ENCODE peak calls at places on chromosomes 2 and 18, in six cellular contexts. M is endodermal cell; G is GM06990; Z is RCC 7860; C is CD4-positive, alpha-beta memory T cell; K is NCI-H1105 treated with DMSO at 0.1 percent for 48 hours. Q is an unnamed sample.

GRCh38 chr2:124668161-124668560 is 643.1 kb downstream of the CNTNAP5 start:
- DNase-seq in M (no peak), G (no peak), Z (no peak), C (no peak), K (no peak), Q (no peak)

GRCh38 chr2:237944302-237944701 is 22.5 kb upstream of the UBE2F start:
- DNase-seq in M (no peak), G (no peak), Z (no peak), C (no peak), K (no peak), Q (no peak)

GRCh38 chr2:36322108-36322507 is 33.5 kb upstream of the CRIM1 start:
- DNase-seq in M (no peak), G (no peak), Z (peak), C (no peak), K (no peak), Q (no peak)

GRCh38 chr2:64348386-64349142 is 105.4 kb upstream of the LGALSL start:
- DNase-seq in M (no peak), G (no peak), Z (peak), C (no peak), K (no peak), Q (no peak)

GRCh38 chr18:49911414-49911813 is 98.1 kb upstream of the ACAA2 start:
- DNase-seq in M (peak), G (no peak), Z (no peak), C (no peak), K (peak), Q (no peak)

GRCh38 chr2:214765180-214765579 is 44.3 kb downstream of the BARD1 start:
- DNase-seq in M (no peak), G (no peak), Z (no peak), C (no peak), K (no peak), Q (no peak)

GRCh38 chr2:142174176-142174575 is 43.4 kb upstream of the LRP1B start:
- DNase-seq in M (no peak), G (no peak), Z (no peak), C (no peak), K (no peak), Q (no peak)

GRCh38 chr18:13137041-13137938 is 81.3 kb upstream of the LDLRAD4 start:
- DNase-seq in M (no peak), G (peak), Z (no peak), C (peak), K (no peak), Q (peak)

GRCh38 chr2:148817210-148817708 is 57.8 kb upstream of the KIF5C start:
- DNase-seq in M (peak), G (no peak), Z (no peak), C (no peak), K (peak), Q (no peak)

GRCh38 chr2:240568678-240569522 is 616 bp downstream of the RNPEPL1 start:
- DNase-seq in M (peak), G (peak), Z (peak), C (peak), K (peak), Q (no peak)

GRCh38 chr2:157874997-157875719 is 972 bp downstream of the ACVR1 start:
- DNase-seq in M (peak), G (no peak), Z (no peak), C (peak), K (peak), Q (no peak)

GRCh38 chr2:109046925-109047508 is 58.0 kb upstream of the EDAR start:
- DNase-seq in M (no peak), G (peak), Z (no peak), C (no peak), K (no peak), Q (no peak)

GRCh38 chr2:134795765-134796164 is 42.7 kb upstream of the ACMSD start:
- DNase-seq in M (no peak), G (no peak), Z (no peak), C (no peak), K (no peak), Q (no peak)

GRCh38 chr18:78736015-78736690 is 243.5 kb upstream of the SALL3 start:
- DNase-seq in M (no peak), G (no peak), Z (no peak), C (no peak), K (no peak), Q (no peak)

GRCh38 chr18:51623653-51624052 is 426.2 kb upstream of the MEX3C start:
- DNase-seq in M (no peak), G (no peak), Z (no peak), C (no peak), K (no peak), Q (no peak)

GRCh38 chr2:199459286-199460100 is 1.8 kb upstream of the SATB2 start:
- DNase-seq in M (peak), G (peak), Z (peak), C (peak), K (peak), Q (peak)

GRCh38 chr2:237167934-237168333 is 82.2 kb downstream of the COPS8 start:
- DNase-seq in M (no peak), G (no peak), Z (no peak), C (no peak), K (no peak), Q (no peak)

GRCh38 chr2:145185696-145186095 is 665.8 kb upstream of the ZEB2 start:
- DNase-seq in M (no peak), G (no peak), Z (no peak), C (no peak), K (no peak), Q (no peak)

GRCh38 chr2:144510206-144510991 is 9.5 kb downstream of the ZEB2 start:
- DNase-seq in M (peak), G (no peak), Z (peak), C (peak), K (no peak), Q (peak)

GRCh38 chr18:23208600-23208999 is 73.3 kb downstream of the CABLES1 start:
- DNase-seq in M (no peak), G (no peak), Z (no peak), C (no peak), K (no peak), Q (no peak)

GRCh38 chr2:17628349-17629261 is 88.1 kb downstream of the VSNL1 start:
- DNase-seq in M (no peak), G (no peak), Z (no peak), C (no peak), K (no peak), Q (no peak)

GRCh38 chr2:55153564-55154315 is 78.4 kb downstream of the CLHC1 start:
- DNase-seq in M (no peak), G (peak), Z (no peak), C (no peak), K (no peak), Q (no peak)

GRCh38 chr2:151987484-151987883 is 111.4 kb downstream of the CACNB4 start:
- DNase-seq in M (no peak), G (no peak), Z (no peak), C (no peak), K (no peak), Q (no peak)

GRCh38 chr2:124983595-124983994 is 958.5 kb downstream of the CNTNAP5 start:
- DNase-seq in M (no peak), G (no peak), Z (peak), C (no peak), K (no peak), Q (no peak)

GRCh38 chr2:234334146-234334545 is 162.7 kb downstream of the ARL4C start:
- DNase-seq in M (peak), G (no peak), Z (peak), C (no peak), K (no peak), Q (no peak)

GRCh38 chr2:68734176-68734575 is 435 bp upstream of the ARHGAP25 start:
- DNase-seq in M (no peak), G (no peak), Z (no peak), C (no peak), K (no peak), Q (no peak)

GRCh38 chr2:20139828-20140227 is 85.1 kb downstream of the SDC1 start:
- DNase-seq in M (no peak), G (no peak), Z (no peak), C (no peak), K (no peak), Q (no peak)

GRCh38 chr2:162090109-162090508 is 16.1 kb upstream of the DPP4 start:
- DNase-seq in M (no peak), G (no peak), Z (no peak), C (no peak), K (no peak), Q (no peak)

GRCh38 chr2:41829011-41829500 is 218.8 kb upstream of the PKDCC start:
- DNase-seq in M (no peak), G (no peak), Z (no peak), C (no peak), K (no peak), Q (no peak)

Q was measured in immature natural killer cell.